ENCODE peak calls at places on chromosomes 2 and 18, in five cellular contexts. K, O, W, Q and H are unnamed samples.

GRCh38 chr2:229335349-229335748 is 64.3 kb upstream of the PID1 start:
- DNase-seq in O (no peak), K (peak; percentile 14), Q (no peak), W (no peak), H (no peak)

GRCh38 chr2:121184248-121184862 is 100.6 kb downstream of the TFCP2L1 start:
- DNase-seq in W (no peak), Q (no peak), O (no peak), K (no peak), H (no peak)

GRCh38 chr2:20650880-20651730 is at the start of gene HS1BP3:
- DNase-seq in K (peak; percentile 100), O (peak; percentile 43), Q (no peak), W (peak; percentile 67), H (peak; percentile 96)

GRCh38 chr18:70781860-70782453 is 493.1 kb downstream of the SOCS6 start:
- DNase-seq in K (peak; percentile 57), O (peak; percentile 15), W (peak; percentile 27), Q (peak; percentile 10), H (peak; percentile 6)

GRCh38 chr2:100747551-100747950 is 72.4 kb upstream of the NPAS2 start:
- DNase-seq in W (no peak), K (no peak), Q (no peak), O (no peak), H (no peak)

GRCh38 chr2:151292546-151292945 is 3.1 kb upstream of the NMI start:
- DNase-seq in K (no peak), O (no peak), W (no peak), Q (no peak), H (no peak)

GRCh38 chr2:223297788-223298187 is 245.8 kb downstream of the KCNE4 start:
- DNase-seq in W (no peak), K (peak; percentile 5), O (no peak), Q (no peak), H (no peak)

GRCh38 chr2:128801581-128801980 is 482.9 kb upstream of the HS6ST1 start:
- DNase-seq in K (no peak), O (no peak), Q (no peak), W (no peak), H (no peak)

GRCh38 chr2:231621051-231621879 is 28.6 kb downstream of the TEX44 start:
- DNase-seq in W (no peak), O (no peak), K (no peak), Q (no peak), H (no peak)

GRCh38 chr2:207256476-207257207 is 90.9 kb upstream of the KLF7 start:
- DNase-seq in O (no peak), K (peak; percentile 49), W (no peak), Q (no peak), H (no peak)

GRCh38 chr2:170711196-170711773 is 3.9 kb upstream of the SP5 start:
- DNase-seq in K (no peak), Q (no peak), O (no peak), W (peak; percentile 81), H (no peak)
- TF ChIP-seq TAF1 in K (no peak), Q (no peak), O (no peak), W (no peak), H (no peak)

GRCh38 chr2:118643286-118643685 is 204.2 kb downstream of the EN1 start:
- DNase-seq in W (no peak), O (no peak), Q (no peak), K (no peak), H (no peak)
- H3K4me2 ChIP-seq in W (no peak overlapping the region), O (no peak overlapping the region), Q (peak overlapping the region; percentile 29), K (no peak overlapping the region), H (no peak overlapping the region)

DNA sequence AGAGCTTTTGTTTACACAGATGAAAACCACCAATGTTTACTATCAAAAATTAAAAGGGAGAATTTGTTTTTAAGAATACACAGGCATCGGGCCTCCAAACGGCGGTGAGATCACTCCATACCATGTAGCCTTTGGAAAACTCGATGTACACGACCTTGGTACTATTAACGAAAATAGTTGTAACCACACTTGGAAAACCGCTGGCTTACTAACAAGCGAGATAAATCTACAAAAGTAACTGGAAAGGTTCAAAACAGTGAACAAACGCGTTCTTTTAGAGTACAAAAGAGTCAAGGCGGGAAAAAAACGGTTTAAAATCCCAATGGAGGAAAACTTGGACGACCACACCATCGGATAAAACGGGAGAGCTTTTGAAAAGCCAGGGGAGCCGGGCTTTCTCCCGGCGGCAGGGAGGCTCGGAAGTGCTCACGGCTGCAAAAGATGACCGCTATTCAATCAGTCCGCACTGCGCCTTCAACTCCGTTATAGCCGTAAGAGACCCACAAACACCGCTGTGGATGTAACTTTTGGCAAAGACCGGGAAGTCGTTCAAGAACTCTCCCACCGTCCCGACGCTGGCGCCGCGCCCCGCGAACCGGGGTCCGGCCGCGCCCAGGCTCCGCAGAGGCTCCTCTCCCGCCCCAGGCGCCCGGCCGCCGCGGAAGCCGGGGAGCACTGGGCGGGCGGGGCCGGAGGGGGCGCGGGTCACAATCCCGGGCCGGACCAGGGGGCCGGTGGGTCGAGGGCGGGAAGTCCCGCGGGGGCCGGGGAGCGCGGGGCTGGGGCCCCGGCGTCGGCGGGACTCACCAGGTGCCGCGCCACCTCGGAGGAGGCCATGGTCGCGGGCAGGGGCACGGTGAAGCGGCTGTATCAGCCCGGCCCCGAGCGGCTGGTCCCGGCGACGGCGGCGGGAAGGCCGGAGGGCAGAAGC is 510 bp downstream of the SEPTIN10 start:
- DNase-seq in O (no peak), Q (no peak), W (peak; percentile 48), K (peak; percentile 76), H (no peak)
- TF ChIP-seq TAF1 in O (no peak), Q (no peak), W (no peak), K (no peak), H (no peak)

GRCh38 chr2:64722645-64723044 is 68.9 kb upstream of the SERTAD2 start:
- DNase-seq in O (no peak), Q (no peak), W (no peak), K (no peak), H (no peak)
- H3K4me2 ChIP-seq in O (no peak overlapping the region), Q (no peak overlapping the region), W (no peak overlapping the region), K (no peak overlapping the region), H (no peak overlapping the region)

GRCh38 chr2:64212801-64213321 is 68.6 kb upstream of the PELI1 start:
- DNase-seq in O (peak; percentile 60), W (no peak), K (no peak), Q (no peak), H (peak; percentile 47)
- TF ChIP-seq TAF1 in O (no peak), W (no peak), K (no peak), Q (no peak), H (no peak)

DNA sequence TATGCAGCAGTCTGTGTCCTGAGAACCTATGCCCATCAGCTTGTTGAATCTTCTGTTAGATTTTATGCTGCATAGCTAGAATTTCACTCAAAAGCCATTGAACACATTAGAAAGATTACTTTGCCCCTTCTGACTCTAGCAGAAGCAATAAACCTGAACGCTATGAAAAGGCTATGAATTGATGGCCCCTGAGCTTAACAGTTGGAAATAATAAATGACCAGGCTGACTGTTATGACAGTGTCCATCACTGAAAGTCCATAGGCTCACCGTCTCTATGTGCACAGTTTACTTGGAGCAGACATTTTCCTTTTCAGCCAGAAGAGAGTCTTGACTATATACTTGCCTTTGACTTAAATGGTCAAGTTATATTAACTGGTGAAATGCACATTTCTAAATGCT is 1618.8 kb upstream of the ACVR2A start:
- DNase-seq in K (no peak), W (no peak), Q (no peak), O (no peak), H (no peak)
- H3K4me2 ChIP-seq in K (no peak overlapping the region), W (no peak overlapping the region), Q (no peak overlapping the region), O (no peak overlapping the region), H (no peak overlapping the region)

DNA sequence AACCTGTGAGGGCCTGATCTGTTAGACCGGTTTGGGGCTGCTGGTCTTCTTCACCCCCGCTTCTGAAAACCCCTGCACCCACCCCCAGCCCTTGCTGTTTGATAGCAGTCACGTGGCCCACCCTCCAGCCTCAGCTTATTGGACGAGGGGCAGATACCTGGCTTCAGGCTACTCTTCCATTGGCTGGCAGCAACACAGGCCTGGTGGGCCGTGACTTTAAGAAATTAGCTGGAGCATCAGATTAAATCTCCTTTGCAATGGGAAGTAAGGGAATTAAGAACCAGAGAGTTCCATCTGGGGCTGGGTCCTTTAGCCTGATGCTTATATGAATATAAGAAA is 107.3 kb downstream of the KLHL29 start:
- DNase-seq in O (no peak), Q (no peak), K (no peak), W (no peak), H (no peak)
- TF ChIP-seq TAF1 in O (no peak), Q (no peak), K (no peak), W (no peak), H (no peak)